ENCODE peak calls at places on chromosomes 4 and X, in five cellular contexts. Q is mesothelial cell of epicardium, V is choroid plexus epithelial cell, H is fibroblast of pulmonary artery, W is astrocyte of the cerebellum. I is an unnamed sample.

GRCh38 chrX:124232523-124233201 is 99.8 kb upstream of the TEX13D start:
- DNase-seq in Q (no peak), W (no peak), V (no peak), H (no peak), I (no peak)

GRCh38 chr4:9976781-9977180 is 44.5 kb downstream of the SLC2A9 start:
- DNase-seq in W (no peak), H (no peak), Q (no peak), V (no peak), I (peak)

GRCh38 chr4:25938251-25939186 is 24.5 kb downstream of the SMIM20 start:
- DNase-seq in Q (no peak), W (no peak), H (peak), V (peak), I (no peak)

GRCh38 chr4:25976780-25977179 is 62.8 kb downstream of the SMIM20 start:
- DNase-seq in W (no peak), Q (no peak), H (no peak), V (no peak), I (no peak)

GRCh38 chrX:71661919-71662318 is 5.4 kb upstream of the LOC101059915 start:
- DNase-seq in V (no peak), H (no peak), W (no peak), Q (no peak), I (no peak)

GRCh38 chrX:70042399-70043371 is 7.1 kb downstream of the AWAT2 start:
- DNase-seq in V (no peak), Q (no peak), H (peak), W (no peak), I (peak)

GRCh38 chr4:165177725-165178666 is 29.4 kb upstream of the KLHL2 start:
- DNase-seq in V (no peak), H (no peak), Q (no peak), W (no peak), I (no peak)

GRCh38 chrX:115229337-115229991 is 4.4 kb downstream of the LRCH2 start:
- DNase-seq in Q (no peak), H (no peak), V (peak), W (no peak), I (no peak)

GRCh38 chr4:7828011-7828720 is 111.5 kb downstream of the AFAP1 start:
- DNase-seq in H (peak), Q (no peak), W (peak), V (peak), I (peak)

GRCh38 chr4:14115106-14115505 is 487.6 kb upstream of the BOD1L1 start:
- DNase-seq in W (no peak), H (no peak), Q (no peak), V (no peak), I (no peak)

GRCh38 chr4:180909279-180909678 is 1333.9 kb upstream of the TENM3 start:
- DNase-seq in V (peak), H (no peak), Q (no peak), W (no peak), I (no peak)

GRCh38 chrX:100615015-100615414 is 21.6 kb downstream of the TSPAN6 start:
- DNase-seq in V (peak), W (peak), Q (no peak), H (peak), I (no peak)

GRCh38 chrX:150363561-150364346 is 637 bp downstream of the MAMLD1 start:
- DNase-seq in V (peak), W (no peak), H (peak), Q (no peak), I (no peak)

GRCh38 chr4:40976343-40976742 is 226.6 kb downstream of the NSUN7 start:
- DNase-seq in V (peak), Q (no peak), H (peak), W (peak), I (no peak)

GRCh38 chr4:41611881-41612871 is 74.2 kb downstream of the LIMCH1 start:
- DNase-seq in H (peak), V (peak), Q (no peak), W (peak), I (no peak)

GRCh38 chr4:90071289-90072235 is 55.6 kb upstream of the CCSER1 start:
- DNase-seq in W (no peak), H (no peak), Q (no peak), V (no peak), I (no peak)

GRCh38 chr4:152398060-152398459 is 137.8 kb downstream of the FBXW7 start:
- DNase-seq in V (peak), W (no peak), Q (no peak), H (peak), I (no peak)
- TF ChIP-seq CTCF in V (peak), W (no peak), Q (peak), H (peak), I (peak)

DNA sequence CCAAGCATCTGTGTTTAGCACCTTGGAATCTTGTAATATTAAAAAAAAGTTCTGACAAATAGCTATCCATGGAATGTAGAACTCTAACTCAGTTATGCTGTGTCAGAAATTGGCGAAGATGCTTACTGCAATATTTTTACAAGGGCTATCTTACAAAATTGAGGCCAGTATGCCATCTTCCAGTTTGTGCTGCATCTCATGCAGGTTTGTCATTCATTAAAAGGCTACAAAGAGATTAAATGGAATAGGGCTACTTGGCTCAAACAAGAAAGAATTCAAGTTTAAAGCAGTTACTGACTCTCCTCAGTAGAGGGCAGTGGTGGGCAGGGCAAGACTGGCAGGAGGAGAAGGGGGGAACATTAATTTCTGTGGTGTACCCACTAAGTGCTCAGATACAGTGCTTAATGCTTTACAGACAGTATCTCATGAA is 66.5 kb downstream of the SHROOM4 start:
- DNase-seq in V (peak), H (no peak), Q (no peak), W (no peak), I (no peak)
- TF ChIP-seq CTCF in V (peak), H (peak), Q (peak), W (peak), I (peak)

DNA sequence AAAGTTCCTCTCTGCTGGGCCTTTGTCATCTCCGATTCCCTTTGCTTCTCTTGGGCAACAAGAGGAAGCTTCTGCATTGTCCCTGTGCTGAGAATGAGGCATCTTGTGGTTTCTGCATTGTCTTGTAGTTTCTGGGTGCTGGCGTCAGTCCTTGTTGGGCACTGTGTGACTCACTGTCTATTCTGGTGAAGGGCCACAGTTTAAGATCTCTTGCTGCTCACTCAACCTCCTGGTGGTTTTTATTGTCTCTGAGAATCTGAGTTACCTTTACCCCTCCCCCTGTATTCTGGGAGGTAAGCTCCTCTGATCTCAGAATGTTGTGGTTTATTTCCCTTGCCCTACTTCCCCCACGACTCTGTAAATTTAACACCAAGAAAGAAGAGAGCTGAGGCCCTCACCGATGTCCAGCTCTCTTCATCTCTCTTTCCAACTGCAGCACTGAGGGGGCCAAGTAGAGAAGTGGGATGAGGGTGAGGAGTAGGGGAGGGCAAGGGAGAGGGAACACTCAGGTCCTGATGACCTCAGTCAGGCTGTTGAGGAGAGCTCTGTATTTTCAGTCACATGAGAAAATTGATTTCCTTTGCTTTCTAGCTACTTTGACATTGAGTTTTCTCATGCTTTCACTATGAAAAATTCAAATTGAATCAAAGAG is 441.6 kb upstream of the PITX2 start:
- DNase-seq in V (peak), W (peak), H (peak), Q (no peak), I (no peak)
- TF ChIP-seq CTCF in V (no peak), W (no peak), H (no peak), Q (no peak), I (no peak)

GRCh38 chr4:16225139-16225538 is 1.1 kb downstream of the TAPT1 start:
- DNase-seq in Q (no peak), H (peak), V (peak), W (no peak), I (no peak)
- TF ChIP-seq CTCF in Q (no peak), H (no peak), V (no peak), W (no peak), I (no peak)

GRCh38 chrX:139429913-139430312 is 100.6 kb upstream of the F9 start:
- DNase-seq in W (peak), V (no peak), Q (no peak), H (no peak), I (no peak)
- TF ChIP-seq CTCF in W (peak), V (no peak), Q (no peak), H (no peak), I (no peak)

GRCh38 chrX:51803833-51804232 is 60.6 kb downstream of the GSPT2 start:
- DNase-seq in H (peak), W (no peak), V (peak), Q (no peak), I (no peak)

GRCh38 chrX:51802917-51803688 is 59.9 kb downstream of the GSPT2 start:
- DNase-seq in V (peak), Q (no peak), W (peak), H (peak), I (no peak)

DNA sequence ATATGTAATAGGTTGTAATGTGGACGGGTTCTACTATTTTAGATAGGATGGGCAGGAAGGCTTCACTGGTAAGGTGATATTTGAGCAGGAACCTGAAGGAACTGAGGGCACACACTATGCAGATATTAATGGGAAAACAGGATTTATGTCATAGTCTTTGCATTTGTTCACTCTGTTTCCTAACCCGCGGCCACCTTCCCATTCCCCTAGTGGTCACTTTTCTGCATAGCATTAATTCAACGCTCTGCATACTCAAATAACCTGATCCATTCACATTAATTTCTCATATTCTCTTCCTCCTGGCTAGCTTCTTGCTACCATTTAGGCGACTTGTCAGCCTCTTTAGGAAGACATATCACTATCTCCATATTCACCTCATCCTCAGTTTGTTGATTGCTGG is 61.5 kb downstream of the GSPT2 start:
- DNase-seq in W (no peak), V (no peak), H (no peak), Q (no peak), I (no peak)
- TF ChIP-seq CTCF in W (no peak), V (peak), H (no peak), Q (peak), I (peak)

DNA sequence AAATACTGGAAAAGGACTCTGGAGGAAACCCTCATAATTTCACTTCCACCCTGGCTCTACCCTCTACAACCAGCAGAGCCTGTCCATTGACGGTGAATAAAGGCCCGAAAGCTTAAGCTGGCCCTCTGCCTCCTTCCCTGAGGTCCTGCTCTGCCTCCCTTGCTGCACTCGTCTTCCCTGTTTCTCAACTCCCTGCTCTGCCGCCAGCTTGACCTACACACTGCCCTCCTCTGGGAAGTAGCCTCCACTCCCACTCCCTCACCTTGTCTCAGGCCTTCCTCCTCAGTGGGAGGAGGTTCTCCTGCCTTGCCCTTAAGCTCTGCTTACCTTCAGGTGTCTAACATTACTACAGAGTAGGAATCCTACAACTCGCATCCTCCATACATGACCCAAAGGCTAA is 608.6 kb upstream of the NR3C2 start:
- DNase-seq in H (no peak), V (no peak), W (no peak), Q (no peak), I (no peak)
- TF ChIP-seq CTCF in H (no peak), V (no peak), W (no peak), Q (no peak), I (no peak)